ENCODE peak calls at places on chromosome 19, in nine cellular contexts. Q is AG04450; C is endodermal cell; S is effector memory CD4-positive, alpha-beta T cell; P is thyroid gland; O is aorta; K is WERI-Rb-1; N is A549; H is right lobe of liver. D is an unnamed sample.

GRCh38 chr19:3284759-3285646 is 60.5 kb downstream of the CELF5 start:
- DNase-seq in Q (peak), K (peak), S (peak), C (peak), O (peak), N (peak), P (peak), H (peak), D (peak)

GRCh38 chr19:35109395-35110112 is 6.1 kb upstream of the FXYD3 start:
- DNase-seq in Q (no peak), O (no peak), S (no peak), H (no peak), P (no peak), N (no peak), C (no peak), K (peak), D (no peak)

GRCh38 chr19:45136507-45137178 is 24.1 kb downstream of the NKPD1 start:
- DNase-seq in H (no peak), S (no peak), K (no peak), N (no peak), O (no peak), P (peak), Q (no peak), C (peak), D (no peak)

GRCh38 chr19:56350416-56351045 is 35.9 kb upstream of the ZSCAN5A start:
- DNase-seq in O (no peak), S (no peak), H (no peak), C (peak), K (peak), N (peak), Q (peak), P (peak), D (peak)

GRCh38 chr19:57515218-57515617 is 11.9 kb upstream of the ZNF549 start:
- DNase-seq in O (no peak), Q (no peak), H (no peak), S (no peak), K (no peak), P (no peak), N (no peak), C (no peak), D (no peak)

GRCh38 chr19:30799854-30800755 is 427.9 kb downstream of the ZNF536 start:
- DNase-seq in H (no peak), Q (no peak), C (peak), N (peak), S (no peak), K (peak), O (no peak), P (peak), D (peak)

GRCh38 chr19:2877398-2878331 is 10.5 kb downstream of the ZNF556 start:
- DNase-seq in Q (no peak), S (no peak), O (no peak), C (no peak), K (no peak), P (no peak), N (no peak), H (no peak), D (no peak)

GRCh38 chr19:32550666-32551065 is 30.3 kb upstream of the PDCD5 start:
- DNase-seq in K (no peak), P (no peak), S (no peak), O (no peak), C (no peak), H (no peak), N (no peak), Q (no peak), D (no peak)

GRCh38 chr19:41218615-41219507 is at the start of gene AXL:
- DNase-seq in C (peak), S (no peak), Q (no peak), H (no peak), N (peak), P (peak), K (peak), O (peak), D (no peak)

GRCh38 chr19:39360599-39360998 is 18.4 kb downstream of the SAMD4B start:
- DNase-seq in S (no peak), N (no peak), K (no peak), C (no peak), Q (no peak), P (no peak), O (no peak), H (no peak), D (no peak)
- H3K27ac ChIP-seq in S (no peak), N (no peak), K (no peak), C (no peak), Q (no peak), P (no peak), O (no peak), H (no peak), D (no peak)

GRCh38 chr19:10586396-10586795 is 716 bp downstream of the AP1M2 start:
- DNase-seq in H (no peak), Q (no peak), C (no peak), O (no peak), N (no peak), P (no peak), S (no peak), K (no peak), D (no peak)
- H3K4me3 ChIP-seq in H (no peak), Q (no peak), C (peak), O (no peak), N (no peak), P (peak), S (no peak), K (no peak), D (no peak)

GRCh38 chr19:7679017-7679720 is 1.5 kb upstream of the TRAPPC5 start:
- DNase-seq in C (no peak), P (no peak), S (peak), Q (no peak), N (no peak), O (no peak), H (no peak), K (peak), D (peak)

GRCh38 chr19:7673995-7674667 is 2.8 kb upstream of the MCEMP1 start:
- DNase-seq in H (peak), P (peak), C (peak), N (peak), O (peak), S (no peak), K (peak), Q (no peak), D (no peak)

GRCh38 chr19:7677664-7678311 is 898 bp downstream of the MCEMP1 start:
- DNase-seq in O (no peak), N (no peak), P (no peak), Q (no peak), H (no peak), K (no peak), C (no peak), S (no peak), D (no peak)

GRCh38 chr19:7676376-7676775 is 514 bp upstream of the MCEMP1 start:
- DNase-seq in Q (no peak), K (no peak), N (no peak), S (no peak), P (no peak), O (no peak), C (no peak), H (no peak), D (no peak)

GRCh38 chr19:7676854-7677253 is at the start of gene MCEMP1:
- DNase-seq in P (no peak), Q (no peak), K (no peak), C (no peak), O (no peak), N (no peak), H (no peak), S (no peak), D (no peak)
- H3K27ac ChIP-seq in P (no peak), Q (no peak), K (no peak), C (no peak), O (no peak), N (no peak), H (no peak), S (no peak), D (no peak)

DNA sequence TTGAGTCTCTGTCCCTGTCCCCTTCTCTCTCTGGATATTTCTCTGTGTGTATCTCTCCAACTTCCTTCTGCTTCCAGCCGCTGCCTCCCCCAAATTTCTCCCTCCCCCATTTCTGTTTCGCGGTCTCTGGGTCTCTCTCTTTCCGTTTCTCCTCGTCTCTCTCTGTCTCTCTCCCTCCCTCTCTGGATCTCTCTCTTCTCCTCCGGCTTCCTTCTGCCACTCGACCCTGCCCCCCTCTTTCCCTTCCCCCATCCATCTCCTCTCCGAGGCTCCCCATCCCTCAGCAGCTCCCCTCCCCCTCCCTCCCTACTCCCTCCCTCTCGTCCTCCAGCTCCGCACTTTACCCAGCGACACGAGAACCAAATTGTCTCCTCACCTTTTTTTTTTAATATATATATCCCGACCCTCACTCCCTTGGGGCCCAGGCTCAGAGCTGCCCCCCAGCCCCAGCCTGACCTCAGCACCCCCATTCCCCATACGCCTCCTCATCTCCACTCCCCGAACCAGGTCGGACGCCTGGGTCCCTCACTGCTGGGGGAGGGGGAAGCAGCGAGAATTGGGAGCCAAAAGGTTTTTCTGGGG is 3.5 kb upstream of the CACNG8 start:
- DNase-seq in N (no peak), Q (no peak), H (no peak), S (no peak), O (no peak), C (peak), K (no peak), P (no peak), D (no peak)
- H3K4me3 ChIP-seq in N (peak), Q (peak), H (no peak), S (no peak), O (no peak), C (no peak), K (no peak), P (no peak), D (no peak)

DNA sequence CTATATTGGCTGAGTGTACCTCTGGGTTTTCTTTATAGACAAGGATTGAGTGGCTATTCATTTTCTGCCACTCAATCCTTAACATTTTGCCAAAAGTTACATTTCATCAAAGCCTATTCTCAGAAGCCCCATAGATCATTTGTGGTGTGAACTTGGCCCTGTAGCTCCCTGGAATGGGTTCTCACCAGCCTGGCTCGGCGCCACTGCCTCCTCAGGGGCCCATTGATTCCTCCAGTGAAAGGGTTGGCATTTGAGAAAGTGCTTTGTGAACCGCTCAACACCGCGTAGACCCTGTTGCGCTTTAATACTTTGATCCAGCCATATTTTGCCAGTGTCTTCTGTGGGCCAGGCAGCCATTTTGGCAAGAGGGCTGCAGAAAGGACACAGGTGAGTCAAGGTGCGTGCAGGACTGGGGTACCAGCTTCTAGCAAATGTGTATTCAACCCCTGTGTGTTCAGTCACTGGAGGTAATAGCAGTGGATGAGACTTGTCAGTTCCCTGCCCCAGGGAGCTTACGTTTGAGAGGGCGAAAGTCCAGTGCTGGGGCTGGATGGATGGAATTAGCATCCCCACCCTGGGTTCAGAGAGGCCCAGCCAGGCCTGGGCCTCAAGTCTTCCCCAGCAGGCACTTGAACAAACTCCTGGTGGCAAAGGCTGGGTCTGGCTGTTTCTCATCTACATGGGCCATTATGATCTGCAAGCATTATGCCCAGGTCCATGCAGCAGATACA is 3.8 kb downstream of the RAB8A start:
- DNase-seq in Q (no peak), O (no peak), S (no peak), K (no peak), H (no peak), N (no peak), P (no peak), C (no peak), D (no peak)
- H3K27ac ChIP-seq in Q (no peak), O (no peak), S (no peak), K (no peak), H (peak), N (no peak), P (no peak), C (no peak), D (peak)

GRCh38 chr19:49338691-49339363 is 3.6 kb downstream of the CD37 start:
- DNase-seq in N (peak), S (no peak), H (peak), Q (no peak), P (peak), O (peak), C (peak), K (peak), D (peak)

GRCh38 chr19:49340865-49341718 is 5.9 kb downstream of the CD37 start:
- DNase-seq in S (no peak), Q (no peak), C (peak), H (no peak), K (no peak), N (no peak), P (no peak), O (peak), D (no peak)

GRCh38 chr19:49342291-49342721 is 7.1 kb downstream of the CD37 start:
- DNase-seq in N (no peak), P (no peak), O (peak), Q (no peak), S (no peak), C (peak), H (peak), K (no peak), D (no peak)

GRCh38 chr19:49339364-49340068 is 4.3 kb downstream of the CD37 start:
- DNase-seq in H (peak), K (no peak), O (peak), P (peak), N (no peak), C (peak), Q (peak), S (no peak), D (no peak)

GRCh38 chr19:49340069-49340864 is 5.1 kb downstream of the CD37 start:
- DNase-seq in S (no peak), P (peak), O (peak), H (peak), C (peak), N (no peak), K (peak), Q (no peak), D (no peak)
- H3K4me3 ChIP-seq in S (no peak), P (peak), O (peak), H (peak), C (no peak), N (no peak), K (no peak), Q (no peak), D (no peak)

GRCh38 chr19:18635831-18636182 is 1.0 kb upstream of the KLHL26 start:
- DNase-seq in P (no peak), H (no peak), Q (no peak), N (no peak), K (no peak), C (no peak), O (no peak), S (no peak), D (no peak)

GRCh38 chr19:18636969-18637629 is at the start of gene KLHL26:
- DNase-seq in K (no peak), Q (no peak), O (no peak), N (no peak), H (no peak), C (no peak), S (no peak), P (no peak), D (no peak)

GRCh38 chr19:18637644-18638630 is 1.1 kb downstream of the KLHL26 start:
- DNase-seq in O (no peak), H (no peak), P (peak), S (no peak), K (no peak), C (peak), Q (no peak), N (peak), D (no peak)

GRCh38 chr19:18636183-18636968 is 452 bp upstream of the KLHL26 start:
- DNase-seq in O (peak), K (peak), H (peak), P (peak), C (peak), N (peak), S (peak), Q (peak), D (peak)

GRCh38 chr19:18639706-18640105 is 2.9 kb downstream of the KLHL26 start:
- DNase-seq in S (no peak), P (no peak), N (no peak), Q (no peak), O (no peak), K (no peak), C (no peak), H (no peak), D (no peak)
- H3K27ac ChIP-seq in S (no peak), P (no peak), N (no peak), Q (no peak), O (no peak), K (no peak), C (no peak), H (no peak), D (no peak)

GRCh38 chr19:8490395-8490760 is 12.1 kb downstream of the PRAM1 start:
- DNase-seq in O (no peak), S (no peak), C (no peak), P (no peak), N (no peak), Q (no peak), H (no peak), K (no peak), D (no peak)

GRCh38 chr19:8490873-8491272 is 11.6 kb downstream of the PRAM1 start:
- DNase-seq in Q (no peak), C (no peak), O (no peak), N (no peak), S (no peak), P (no peak), H (no peak), K (no peak), D (no peak)

GRCh38 chr19:8494158-8494557 is 8.3 kb downstream of the PRAM1 start:
- DNase-seq in K (no peak), N (no peak), O (no peak), H (no peak), P (no peak), S (no peak), C (no peak), Q (no peak), D (no peak)

GRCh38 chr19:8489591-8490394 is 12.6 kb downstream of the PRAM1 start:
- DNase-seq in H (no peak), N (no peak), P (peak), O (peak), S (no peak), C (peak), K (no peak), Q (no peak), D (no peak)

DNA sequence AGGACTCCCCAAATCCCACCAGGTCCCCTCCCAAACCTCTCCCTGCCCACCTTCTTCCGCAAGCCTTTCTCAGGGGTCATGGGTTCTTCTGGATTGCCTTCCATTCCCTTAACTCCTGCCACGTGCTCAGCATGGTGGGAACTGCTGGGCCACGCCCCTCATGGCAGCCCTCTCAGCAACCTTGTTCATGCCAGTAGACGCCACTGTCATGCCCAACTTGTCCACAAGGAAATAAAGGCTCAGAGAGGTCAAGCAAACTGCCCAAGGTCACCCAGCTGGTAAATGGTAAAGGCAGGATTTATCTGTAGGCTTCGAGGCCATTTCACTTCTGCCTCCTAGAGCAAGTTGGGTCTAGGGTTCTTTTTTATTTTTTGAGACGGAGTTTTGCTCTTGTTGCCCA is 10.9 kb downstream of the PRAM1 start:
- DNase-seq in C (peak), P (no peak), Q (no peak), O (no peak), S (no peak), H (no peak), K (no peak), N (no peak), D (no peak)
- H3K4me3 ChIP-seq in C (no peak), P (no peak), Q (no peak), O (no peak), S (no peak), H (no peak), K (no peak), N (no peak), D (no peak)